ENCODE peak calls at places on chromosomes 13 and 19, in six cellular contexts. One of them, this sample, is unnamed.

GRCh38 chr19:57434386-57435061 is 601 bp upstream of the ZNF749 start:
- DNase-seq in HFFc6: peak; percentile 3
- DNase-seq in GDM1: no peak
- DNase-seq in activated CD4-positive, alpha-beta T cell treated with anti-CD3 and anti-CD28 coated beads for 24 hours: peak; percentile 1
- DNase-seq in effector memory CD8-positive, alpha-beta T cell: no peak
- DNase-seq in DMS 273 treated with DMSO at 0.1 percent for 48 hours: no peak
- DNase-seq in this sample: no peak

GRCh38 chr13:37490176-37490575 is 108.4 kb downstream of the POSTN start:
- DNase-seq in HFFc6: no peak
- DNase-seq in activated CD4-positive, alpha-beta T cell treated with anti-CD3 and anti-CD28 coated beads for 24 hours: no peak
- DNase-seq in DMS 273 treated with DMSO at 0.1 percent for 48 hours: no peak
- DNase-seq in effector memory CD8-positive, alpha-beta T cell: no peak
- DNase-seq in GDM1: no peak
- DNase-seq in this sample: no peak

GRCh38 chr13:33205224-33205623 is 80.3 kb downstream of the STARD13 start:
- DNase-seq in DMS 273 treated with DMSO at 0.1 percent for 48 hours: no peak
- DNase-seq in activated CD4-positive, alpha-beta T cell treated with anti-CD3 and anti-CD28 coated beads for 24 hours: no peak
- DNase-seq in effector memory CD8-positive, alpha-beta T cell: no peak
- DNase-seq in GDM1: no peak
- DNase-seq in HFFc6: no peak
- DNase-seq in this sample: no peak

GRCh38 chr19:50548191-50549058 is 19.8 kb downstream of the LRRC4B start:
- DNase-seq in GDM1: no peak
- DNase-seq in activated CD4-positive, alpha-beta T cell treated with anti-CD3 and anti-CD28 coated beads for 24 hours: no peak
- DNase-seq in HFFc6: no peak
- DNase-seq in effector memory CD8-positive, alpha-beta T cell: no peak
- DNase-seq in DMS 273 treated with DMSO at 0.1 percent for 48 hours: no peak
- DNase-seq in this sample: no peak

GRCh38 chr19:32662186-32662585 is 12.8 kb downstream of the ANKRD27 start:
- DNase-seq in GDM1: no peak
- DNase-seq in DMS 273 treated with DMSO at 0.1 percent for 48 hours: no peak
- DNase-seq in effector memory CD8-positive, alpha-beta T cell: no peak
- DNase-seq in HFFc6: peak; percentile 17
- DNase-seq in activated CD4-positive, alpha-beta T cell treated with anti-CD3 and anti-CD28 coated beads for 24 hours: no peak
- DNase-seq in this sample: no peak

GRCh38 chr13:73667756-73668155 is 466.4 kb downstream of the KLF12 start:
- DNase-seq in DMS 273 treated with DMSO at 0.1 percent for 48 hours: no peak
- DNase-seq in effector memory CD8-positive, alpha-beta T cell: no peak
- DNase-seq in activated CD4-positive, alpha-beta T cell treated with anti-CD3 and anti-CD28 coated beads for 24 hours: no peak
- DNase-seq in GDM1: no peak
- DNase-seq in HFFc6: no peak
- DNase-seq in this sample: no peak

GRCh38 chr13:84315527-84315926 is 433.3 kb upstream of the SLITRK1 start:
- DNase-seq in activated CD4-positive, alpha-beta T cell treated with anti-CD3 and anti-CD28 coated beads for 24 hours: no peak
- DNase-seq in effector memory CD8-positive, alpha-beta T cell: no peak
- DNase-seq in HFFc6: no peak
- DNase-seq in DMS 273 treated with DMSO at 0.1 percent for 48 hours: no peak
- DNase-seq in GDM1: no peak
- DNase-seq in this sample: no peak

GRCh38 chr13:49125964-49126363 is 94.2 kb upstream of the MLNR start:
- DNase-seq in activated CD4-positive, alpha-beta T cell treated with anti-CD3 and anti-CD28 coated beads for 24 hours: no peak
- DNase-seq in effector memory CD8-positive, alpha-beta T cell: no peak
- DNase-seq in GDM1: no peak
- DNase-seq in DMS 273 treated with DMSO at 0.1 percent for 48 hours: no peak
- DNase-seq in HFFc6: no peak
- DNase-seq in this sample: no peak

GRCh38 chr13:28750187-28751045 is 31.6 kb upstream of the SLC46A3 start:
- DNase-seq in DMS 273 treated with DMSO at 0.1 percent for 48 hours: no peak
- DNase-seq in activated CD4-positive, alpha-beta T cell treated with anti-CD3 and anti-CD28 coated beads for 24 hours: no peak
- DNase-seq in effector memory CD8-positive, alpha-beta T cell: no peak
- DNase-seq in GDM1: peak; percentile 11
- DNase-seq in HFFc6: no peak
- DNase-seq in this sample: no peak

GRCh38 chr13:111201304-111201940 is 86.3 kb downstream of the ARHGEF7 start:
- DNase-seq in DMS 273 treated with DMSO at 0.1 percent for 48 hours: no peak
- DNase-seq in activated CD4-positive, alpha-beta T cell treated with anti-CD3 and anti-CD28 coated beads for 24 hours: no peak
- DNase-seq in HFFc6: no peak
- DNase-seq in GDM1: no peak
- DNase-seq in effector memory CD8-positive, alpha-beta T cell: no peak
- DNase-seq in this sample: no peak

GRCh38 chr13:28792992-28793391 is 27.1 kb upstream of the MTUS2 start:
- DNase-seq in activated CD4-positive, alpha-beta T cell treated with anti-CD3 and anti-CD28 coated beads for 24 hours: no peak
- DNase-seq in DMS 273 treated with DMSO at 0.1 percent for 48 hours: no peak
- DNase-seq in GDM1: no peak
- DNase-seq in effector memory CD8-positive, alpha-beta T cell: no peak
- DNase-seq in HFFc6: peak; percentile 90
- DNase-seq in this sample: no peak

GRCh38 chr13:37109080-37109678 is 3.7 kb upstream of the CSNK1A1L start:
- DNase-seq in effector memory CD8-positive, alpha-beta T cell: no peak
- DNase-seq in activated CD4-positive, alpha-beta T cell treated with anti-CD3 and anti-CD28 coated beads for 24 hours: no peak
- DNase-seq in DMS 273 treated with DMSO at 0.1 percent for 48 hours: no peak
- DNase-seq in HFFc6: peak; percentile 57
- DNase-seq in GDM1: no peak
- DNase-seq in this sample: no peak

This sample was measured in iPS DF 6.9.